ENCODE peak calls at places on chromosomes 1 and 21, in eight cellular contexts. B is KG1; A is AG04450; U is pons; R is CD4-positive, alpha-beta T cell; T is activated CD8-positive, alpha-beta memory T cell treated with anti-CD3 and anti-CD28 coated beads, Interleukin-2, amount 50 U/mL, for 48 hours; I is activated T-cell treated with anti-CD3 and anti-CD28 coated beads, Interleukin-2, amount 50 U/mL, for 72 hours; J is cardiac fibroblast. X is an unnamed sample.

GRCh38 chr1:5892370-5892769 is 99.9 kb downstream of the NPHP4 start:
- DNase-seq in A (no peak), J (no peak), U (no peak), I (no peak), B (no peak), T (no peak), R (no peak), X (no peak)

GRCh38 chr1:201397675-201398074 is 1.4 kb downstream of the LAD1 start:
- DNase-seq in A (no peak), J (no peak), U (no peak), I (no peak), R (no peak), B (no peak), T (no peak), X (no peak)

GRCh38 chr1:119371800-119372199 is 3.2 kb downstream of the HAO2 start:
- DNase-seq in T (no peak), U (no peak), R (no peak), B (no peak), J (no peak), I (no peak), A (no peak), X (no peak)

GRCh38 chr21:33011462-33011861 is 14.3 kb upstream of the OLIG2 start:
- DNase-seq in B (no peak), J (peak), U (no peak), T (no peak), R (no peak), A (peak), I (no peak), X (no peak)

GRCh38 chr1:154557939-154558609 is 388 bp downstream of the UBE2Q1 start:
- DNase-seq in U (no peak), B (no peak), T (peak), I (peak), R (peak), A (no peak), J (peak), X (peak)

GRCh38 chr1:98693385-98693784 is 31.9 kb downstream of the SNX7 start:
- DNase-seq in U (no peak), I (no peak), A (no peak), R (no peak), T (no peak), J (no peak), B (no peak), X (no peak)

GRCh38 chr1:23719162-23719820 is 24.0 kb upstream of the ELOA start:
- DNase-seq in B (no peak), U (no peak), R (no peak), T (no peak), A (peak), I (no peak), J (peak), X (no peak)

GRCh38 chr1:244137725-244138124 is 86.6 kb downstream of the ZBTB18 start:
- DNase-seq in J (no peak), T (no peak), R (no peak), A (no peak), U (peak), I (no peak), B (no peak), X (no peak)